ENCODE peak calls at places on chromosomes 2 and 18, in seven cellular contexts. Z is spleen; W is hypothalamus; P is HCT116; B is SW480; M is IMR-90; S is stimulated activated CD4-positive, alpha-beta T cell treated with anti-CD3 and anti-CD28 coated beads, Interleukin-1b, Interleukin-23, amount 100 ng/mL, for 24 hours. Q is an unnamed sample.

GRCh38 chr2:7427293-7428060 is 510.3 kb downstream of the RNF144A start:
- DNase-seq in Z (no peak), W (no peak), P (peak), B (peak), M (peak), S (no peak), Q (peak)

GRCh38 chr2:54650612-54651011 is 72.8 kb upstream of the EML6 start:
- DNase-seq in Z (no peak), W (no peak), P (no peak), B (no peak), M (no peak), S (no peak), Q (no peak)

GRCh38 chr2:225889452-225889851 is 489.9 kb downstream of the NYAP2 start:
- DNase-seq in Z (no peak), W (no peak), P (peak), B (peak), M (peak), S (no peak), Q (no peak)

GRCh38 chr2:174326880-174327558 is 7.7 kb upstream of the SP9 start:
- DNase-seq in Z (peak), W (no peak), P (no peak), B (no peak), M (no peak), S (no peak), Q (peak)

GRCh38 chr2:66497706-66498596 is 63.0 kb downstream of the MEIS1 start:
- DNase-seq in Z (no peak), W (no peak), P (no peak), B (no peak), M (no peak), S (no peak), Q (no peak)

GRCh38 chr2:71618327-71619113 is 165.2 kb downstream of the DYSF start:
- DNase-seq in Z (no peak), W (no peak), P (no peak), B (peak), M (no peak), S (no peak), Q (no peak)

GRCh38 chr2:240433973-240434727 is 1.3 kb upstream of the GPC1 start:
- DNase-seq in Z (peak), W (no peak), P (peak), B (peak), M (peak), S (no peak), Q (no peak)

GRCh38 chr2:231191896-231192872 is 6.2 kb upstream of the ARMC9 start:
- DNase-seq in Z (no peak), W (no peak), P (no peak), B (no peak), M (peak), S (no peak), Q (no peak)

GRCh38 chr18:58135806-58136331 is 91.8 kb downstream of the NEDD4L start:
- DNase-seq in Z (no peak), W (peak), P (peak), B (peak), M (peak), S (peak), Q (peak)